ENCODE peak calls at places on chromosomes 12 and 14, in ten cellular contexts. One of them, this sample, is unnamed.
A peak's percentile ranks its signal among the peaks of the same experiment; 100 is the strongest.

GRCh38 chr14:83909507-83909906 is 1620.4 kb upstream of the FLRT2 start:
- DNase-seq in A549: no peak
- DNase-seq in transverse colon: no peak
- DNase-seq in mesendoderm: no peak
- DNase-seq in psoas muscle: no peak
- DNase-seq in fibroblast of lung: no peak
- DNase-seq in effector memory CD4-positive, alpha-beta T cell: no peak
- DNase-seq in heart left ventricle: no peak
- DNase-seq in cardiac muscle cell: no peak
- DNase-seq in dorsolateral prefrontal cortex: no peak
- DNase-seq in this sample: no peak

GRCh38 chr14:43900173-43900655 is 606.9 kb downstream of the FSCB start:
- DNase-seq in A549: no peak
- DNase-seq in transverse colon: no peak
- DNase-seq in mesendoderm: no peak
- DNase-seq in psoas muscle: no peak
- DNase-seq in fibroblast of lung: no peak
- DNase-seq in effector memory CD4-positive, alpha-beta T cell: no peak
- DNase-seq in heart left ventricle: no peak
- DNase-seq in cardiac muscle cell: no peak
- DNase-seq in dorsolateral prefrontal cortex: no peak
- DNase-seq in this sample: peak; percentile 20

GRCh38 chr14:61925732-61926445 is 163.7 kb downstream of the SNAPC1 start:
- DNase-seq in A549: no peak
- DNase-seq in transverse colon: no peak
- DNase-seq in mesendoderm: no peak
- DNase-seq in psoas muscle: no peak
- DNase-seq in fibroblast of lung: peak; percentile 50
- DNase-seq in effector memory CD4-positive, alpha-beta T cell: no peak
- DNase-seq in heart left ventricle: no peak
- DNase-seq in cardiac muscle cell: no peak
- DNase-seq in dorsolateral prefrontal cortex: no peak
- DNase-seq in this sample: no peak

GRCh38 chr14:73295198-73295796 is 58.0 kb downstream of the PAPLN start:
- DNase-seq in A549: peak; percentile 43
- DNase-seq in transverse colon: no peak
- DNase-seq in mesendoderm: peak; percentile 41
- DNase-seq in psoas muscle: no peak
- DNase-seq in fibroblast of lung: peak; percentile 20
- DNase-seq in effector memory CD4-positive, alpha-beta T cell: no peak
- DNase-seq in heart left ventricle: no peak
- DNase-seq in cardiac muscle cell: peak; percentile 53
- DNase-seq in dorsolateral prefrontal cortex: no peak
- DNase-seq in this sample: peak; percentile 58

GRCh38 chr14:56176530-56176929 is 58.3 kb downstream of the PELI2 start:
- DNase-seq in A549: no peak
- DNase-seq in transverse colon: no peak
- DNase-seq in mesendoderm: no peak
- DNase-seq in psoas muscle: no peak
- DNase-seq in fibroblast of lung: no peak
- DNase-seq in effector memory CD4-positive, alpha-beta T cell: no peak
- DNase-seq in heart left ventricle: no peak
- DNase-seq in cardiac muscle cell: no peak
- DNase-seq in dorsolateral prefrontal cortex: no peak
- DNase-seq in this sample: no peak

GRCh38 chr12:128976120-128976519 is 122.8 kb downstream of the GLT1D1 start:
- DNase-seq in A549: no peak
- DNase-seq in transverse colon: peak; percentile 65
- DNase-seq in mesendoderm: peak; percentile 89
- DNase-seq in psoas muscle: no peak
- DNase-seq in fibroblast of lung: no peak
- DNase-seq in effector memory CD4-positive, alpha-beta T cell: no peak
- DNase-seq in heart left ventricle: no peak
- DNase-seq in cardiac muscle cell: peak; percentile 59
- DNase-seq in dorsolateral prefrontal cortex: no peak
- DNase-seq in this sample: peak; percentile 68

GRCh38 chr12:56261503-56262230 is 3.5 kb upstream of the ANKRD52 start:
- DNase-seq in A549: peak; percentile 85
- DNase-seq in transverse colon: peak; percentile 38
- DNase-seq in mesendoderm: peak; percentile 62
- DNase-seq in psoas muscle: no peak
- DNase-seq in fibroblast of lung: peak; percentile 80
- DNase-seq in effector memory CD4-positive, alpha-beta T cell: no peak
- DNase-seq in heart left ventricle: no peak
- DNase-seq in cardiac muscle cell: no peak
- DNase-seq in dorsolateral prefrontal cortex: no peak
- DNase-seq in this sample: peak; percentile 73

GRCh38 chr14:93317836-93318807 is 14.7 kb downstream of the BTBD7 start:
- DNase-seq in A549: peak; percentile 55
- DNase-seq in transverse colon: peak; percentile 22
- DNase-seq in mesendoderm: peak; percentile 55
- DNase-seq in psoas muscle: no peak
- DNase-seq in fibroblast of lung: peak; percentile 56
- DNase-seq in effector memory CD4-positive, alpha-beta T cell: no peak
- DNase-seq in heart left ventricle: no peak
- DNase-seq in cardiac muscle cell: no peak
- DNase-seq in dorsolateral prefrontal cortex: no peak
- DNase-seq in this sample: peak; percentile 83

GRCh38 chr12:119208626-119209061 is 29.9 kb downstream of the HSPB8 start:
- DNase-seq in A549: no peak
- DNase-seq in transverse colon: peak; percentile 54
- DNase-seq in mesendoderm: peak; percentile 96
- DNase-seq in psoas muscle: peak; percentile 85
- DNase-seq in fibroblast of lung: peak; percentile 5
- DNase-seq in effector memory CD4-positive, alpha-beta T cell: no peak
- DNase-seq in heart left ventricle: peak; percentile 93
- DNase-seq in cardiac muscle cell: peak; percentile 36
- DNase-seq in dorsolateral prefrontal cortex: no peak
- DNase-seq in this sample: no peak

GRCh38 chr12:6769003-6769389 is 2.8 kb downstream of the PTMS start:
- DNase-seq in A549: no peak
- DNase-seq in transverse colon: peak; percentile 58
- DNase-seq in mesendoderm: peak; percentile 82
- DNase-seq in psoas muscle: peak; percentile 43
- DNase-seq in fibroblast of lung: peak; percentile 51
- DNase-seq in effector memory CD4-positive, alpha-beta T cell: no peak
- DNase-seq in heart left ventricle: peak; percentile 51
- DNase-seq in cardiac muscle cell: peak; percentile 81
- DNase-seq in dorsolateral prefrontal cortex: peak; percentile 82
- DNase-seq in this sample: no peak

GRCh38 chr14:75946785-75947184 is 35.0 kb downstream of the TGFB3 start:
- DNase-seq in A549: no peak
- DNase-seq in transverse colon: no peak
- DNase-seq in mesendoderm: peak; percentile 11
- DNase-seq in psoas muscle: no peak
- DNase-seq in fibroblast of lung: no peak
- DNase-seq in effector memory CD4-positive, alpha-beta T cell: no peak
- DNase-seq in heart left ventricle: no peak
- DNase-seq in cardiac muscle cell: peak; percentile 62
- DNase-seq in dorsolateral prefrontal cortex: no peak
- DNase-seq in this sample: no peak

GRCh38 chr14:29301571-29301970 is 535.0 kb downstream of the FOXG1 start:
- DNase-seq in A549: no peak
- DNase-seq in transverse colon: no peak
- DNase-seq in mesendoderm: no peak
- DNase-seq in psoas muscle: no peak
- DNase-seq in fibroblast of lung: no peak
- DNase-seq in effector memory CD4-positive, alpha-beta T cell: no peak
- DNase-seq in heart left ventricle: no peak
- DNase-seq in cardiac muscle cell: no peak
- DNase-seq in dorsolateral prefrontal cortex: no peak
- DNase-seq in this sample: no peak

GRCh38 chr14:22791302-22791701 is 23.9 kb downstream of the SLC7A7 start:
- DNase-seq in A549: no peak
- DNase-seq in transverse colon: no peak
- DNase-seq in mesendoderm: no peak
- DNase-seq in psoas muscle: no peak
- DNase-seq in fibroblast of lung: peak; percentile 84
- DNase-seq in effector memory CD4-positive, alpha-beta T cell: no peak
- DNase-seq in heart left ventricle: no peak
- DNase-seq in cardiac muscle cell: no peak
- DNase-seq in dorsolateral prefrontal cortex: no peak
- DNase-seq in this sample: no peak

GRCh38 chr12:810635-811415 is 58.4 kb downstream of the WNK1 start:
- DNase-seq in A549: no peak
- DNase-seq in transverse colon: no peak
- DNase-seq in mesendoderm: no peak
- DNase-seq in psoas muscle: no peak
- DNase-seq in fibroblast of lung: no peak
- DNase-seq in effector memory CD4-positive, alpha-beta T cell: no peak
- DNase-seq in heart left ventricle: no peak
- DNase-seq in cardiac muscle cell: no peak
- DNase-seq in dorsolateral prefrontal cortex: no peak
- DNase-seq in this sample: no peak

GRCh38 chr14:55126932-55127490 is 2.0 kb upstream of the LGALS3 start:
- DNase-seq in A549: no peak
- DNase-seq in transverse colon: no peak
- DNase-seq in mesendoderm: no peak
- DNase-seq in psoas muscle: no peak
- DNase-seq in fibroblast of lung: no peak
- DNase-seq in effector memory CD4-positive, alpha-beta T cell: no peak
- DNase-seq in heart left ventricle: no peak
- DNase-seq in cardiac muscle cell: no peak
- DNase-seq in dorsolateral prefrontal cortex: no peak
- DNase-seq in this sample: peak; percentile 92

GRCh38 chr12:69639400-69640016 is 28.8 kb upstream of the LRRC10 start:
- DNase-seq in A549: peak; percentile 82
- DNase-seq in transverse colon: peak; percentile 66
- DNase-seq in mesendoderm: peak; percentile 80
- DNase-seq in psoas muscle: peak; percentile 53
- DNase-seq in fibroblast of lung: peak; percentile 53
- DNase-seq in effector memory CD4-positive, alpha-beta T cell: peak; percentile 34
- DNase-seq in heart left ventricle: peak; percentile 68
- DNase-seq in cardiac muscle cell: peak; percentile 84
- DNase-seq in dorsolateral prefrontal cortex: peak; percentile 26
- DNase-seq in this sample: peak; percentile 70

GRCh38 chr12:90484130-90484529 is 470.8 kb downstream of the CCER1 start:
- DNase-seq in A549: no peak
- DNase-seq in transverse colon: no peak
- DNase-seq in mesendoderm: peak; percentile 41
- DNase-seq in psoas muscle: no peak
- DNase-seq in fibroblast of lung: no peak
- DNase-seq in effector memory CD4-positive, alpha-beta T cell: no peak
- DNase-seq in heart left ventricle: no peak
- DNase-seq in cardiac muscle cell: peak; percentile 72
- DNase-seq in dorsolateral prefrontal cortex: no peak
- DNase-seq in this sample: no peak

GRCh38 chr14:104297721-104298401 is 159.5 kb downstream of the KIF26A start:
- DNase-seq in A549: no peak
- DNase-seq in transverse colon: no peak
- DNase-seq in mesendoderm: no peak
- DNase-seq in psoas muscle: no peak
- DNase-seq in fibroblast of lung: no peak
- DNase-seq in effector memory CD4-positive, alpha-beta T cell: no peak
- DNase-seq in heart left ventricle: peak; percentile 14
- DNase-seq in cardiac muscle cell: no peak
- DNase-seq in dorsolateral prefrontal cortex: no peak
- DNase-seq in this sample: no peak

GRCh38 chr12:45040977-45041376 is 9.9 kb downstream of the DBX2 start:
- DNase-seq in A549: no peak
- DNase-seq in transverse colon: no peak
- DNase-seq in mesendoderm: no peak
- DNase-seq in psoas muscle: no peak
- DNase-seq in fibroblast of lung: no peak
- DNase-seq in effector memory CD4-positive, alpha-beta T cell: no peak
- DNase-seq in heart left ventricle: no peak
- DNase-seq in cardiac muscle cell: no peak
- DNase-seq in dorsolateral prefrontal cortex: no peak
- DNase-seq in this sample: no peak
- H3K27ac ChIP-seq in A549: no peak overlapping the region
- H3K27ac ChIP-seq in transverse colon: no peak overlapping the region
- H3K27ac ChIP-seq in mesendoderm: no peak overlapping the region
- H3K27ac ChIP-seq in psoas muscle: no peak overlapping the region
- H3K27ac ChIP-seq in fibroblast of lung: no peak overlapping the region
- H3K27ac ChIP-seq in effector memory CD4-positive, alpha-beta T cell: no peak overlapping the region
- H3K27ac ChIP-seq in heart left ventricle: no peak overlapping the region
- H3K27ac ChIP-seq in cardiac muscle cell: no peak overlapping the region
- H3K27ac ChIP-seq in dorsolateral prefrontal cortex: no peak overlapping the region
- H3K27ac ChIP-seq in this sample: no peak overlapping the region

GRCh38 chr14:68113328-68113930 is 293.9 kb downstream of the RAD51B start:
- DNase-seq in A549: no peak
- DNase-seq in transverse colon: no peak
- DNase-seq in mesendoderm: peak; percentile 83
- DNase-seq in psoas muscle: no peak
- DNase-seq in fibroblast of lung: no peak
- DNase-seq in effector memory CD4-positive, alpha-beta T cell: no peak
- DNase-seq in heart left ventricle: no peak
- DNase-seq in cardiac muscle cell: peak; percentile 49
- DNase-seq in dorsolateral prefrontal cortex: no peak
- DNase-seq in this sample: peak; percentile 32
- H3K4me3 ChIP-seq in A549: no peak overlapping the region
- H3K4me3 ChIP-seq in transverse colon: no peak overlapping the region
- H3K4me3 ChIP-seq in mesendoderm: no peak overlapping the region
- H3K4me3 ChIP-seq in psoas muscle: no peak overlapping the region
- H3K4me3 ChIP-seq in fibroblast of lung: no peak overlapping the region
- H3K4me3 ChIP-seq in effector memory CD4-positive, alpha-beta T cell: no peak overlapping the region
- H3K4me3 ChIP-seq in heart left ventricle: no peak overlapping the region
- H3K4me3 ChIP-seq in cardiac muscle cell: no peak overlapping the region
- H3K4me3 ChIP-seq in dorsolateral prefrontal cortex: no peak overlapping the region
- H3K4me3 ChIP-seq in this sample: no peak overlapping the region

GRCh38 chr12:117293510-117293909 is 67.9 kb downstream of the NOS1 start:
- DNase-seq in A549: no peak
- DNase-seq in transverse colon: no peak
- DNase-seq in mesendoderm: no peak
- DNase-seq in psoas muscle: no peak
- DNase-seq in fibroblast of lung: no peak
- DNase-seq in effector memory CD4-positive, alpha-beta T cell: no peak
- DNase-seq in heart left ventricle: no peak
- DNase-seq in cardiac muscle cell: no peak
- DNase-seq in dorsolateral prefrontal cortex: no peak
- DNase-seq in this sample: no peak
- H3K27ac ChIP-seq in A549: no peak overlapping the region
- H3K27ac ChIP-seq in transverse colon: no peak overlapping the region
- H3K27ac ChIP-seq in mesendoderm: no peak overlapping the region
- H3K27ac ChIP-seq in psoas muscle: no peak overlapping the region
- H3K27ac ChIP-seq in fibroblast of lung: no peak overlapping the region
- H3K27ac ChIP-seq in effector memory CD4-positive, alpha-beta T cell: no peak overlapping the region
- H3K27ac ChIP-seq in heart left ventricle: no peak overlapping the region
- H3K27ac ChIP-seq in cardiac muscle cell: no peak overlapping the region
- H3K27ac ChIP-seq in dorsolateral prefrontal cortex: no peak overlapping the region
- H3K27ac ChIP-seq in this sample: no peak overlapping the region

DNA sequence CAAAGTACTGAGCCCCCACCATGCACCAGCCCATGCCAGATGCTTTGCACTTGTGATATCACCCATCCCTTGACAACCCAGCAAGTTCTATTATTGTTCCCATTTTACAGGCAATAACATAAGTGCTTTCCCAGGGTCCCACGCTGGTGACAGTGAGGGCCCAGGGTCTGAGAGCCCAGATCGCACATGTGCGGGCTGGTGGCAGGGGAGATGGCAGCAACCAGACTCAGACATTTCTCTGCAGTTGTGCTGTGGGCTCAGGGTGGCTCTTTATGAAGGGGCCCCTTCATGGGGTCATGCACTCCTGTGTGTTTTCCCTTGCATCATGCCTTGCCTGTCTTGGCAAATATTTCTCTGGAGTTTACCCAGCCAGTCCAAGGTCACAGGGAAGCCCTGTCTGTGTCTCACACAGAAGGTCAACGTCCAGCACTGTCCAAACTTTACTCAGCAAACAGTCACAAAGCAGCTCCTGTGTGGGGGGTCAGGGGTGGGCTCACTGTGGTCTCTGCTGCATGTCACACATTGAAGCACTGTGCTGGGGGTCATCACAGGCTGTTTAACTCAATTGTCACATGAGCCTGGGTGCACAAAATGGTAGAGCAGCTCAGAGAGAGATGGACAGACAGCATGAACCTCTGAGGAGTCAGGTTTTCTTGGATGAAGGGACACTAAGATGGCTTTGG is 12.7 kb downstream of the SERPINA5 start:
- DNase-seq in A549: no peak
- DNase-seq in transverse colon: no peak
- DNase-seq in mesendoderm: no peak
- DNase-seq in psoas muscle: no peak
- DNase-seq in fibroblast of lung: no peak
- DNase-seq in effector memory CD4-positive, alpha-beta T cell: no peak
- DNase-seq in heart left ventricle: no peak
- DNase-seq in cardiac muscle cell: no peak
- DNase-seq in dorsolateral prefrontal cortex: no peak
- DNase-seq in this sample: no peak
- H3K4me3 ChIP-seq in A549: no peak overlapping the region
- H3K4me3 ChIP-seq in transverse colon: no peak overlapping the region
- H3K4me3 ChIP-seq in mesendoderm: no peak overlapping the region
- H3K4me3 ChIP-seq in psoas muscle: no peak overlapping the region
- H3K4me3 ChIP-seq in fibroblast of lung: no peak overlapping the region
- H3K4me3 ChIP-seq in effector memory CD4-positive, alpha-beta T cell: no peak overlapping the region
- H3K4me3 ChIP-seq in heart left ventricle: no peak overlapping the region
- H3K4me3 ChIP-seq in cardiac muscle cell: no peak overlapping the region
- H3K4me3 ChIP-seq in dorsolateral prefrontal cortex: no peak overlapping the region
- H3K4me3 ChIP-seq in this sample: no peak overlapping the region

This sample was measured in small intestine.